ENCODE peak calls at places on chromosome X, in six cellular contexts. J is heart right ventricle; H is left colon; E is fibroblast of the conjunctiva; V is activated naive CD4-positive, alpha-beta T cell; L is ecto neural progenitor cell. Z is an unnamed sample.
A peak's percentile ranks its signal among the peaks of the same experiment; 100 is the strongest.

GRCh38 chrX:115949900-115950822 is 220.4 kb upstream of the AGTR2 start:
- DNase-seq in J (no peak), H (peak; percentile 35), E (no peak), V (no peak), L (peak; percentile 63), Z (no peak)

GRCh38 chrX:50877310-50877709 is 33.2 kb upstream of the BMP15 start:
- DNase-seq in J (peak; percentile 9), H (no peak), E (no peak), V (no peak), L (no peak), Z (no peak)

GRCh38 chrX:144896323-144896722 is 351.0 kb upstream of the SPANXN1 start:
- DNase-seq in J (no peak), H (no peak), E (no peak), V (no peak), L (no peak), Z (no peak)

GRCh38 chrX:148854351-148854750 is 353.9 kb downstream of the AFF2 start:
- DNase-seq in J (no peak), H (no peak), E (no peak), V (no peak), L (no peak), Z (no peak)

GRCh38 chrX:120090208-120090607 is 12.7 kb upstream of the RHOXF2B start:
- DNase-seq in J (no peak), H (no peak), E (no peak), V (no peak), L (no peak), Z (no peak)

GRCh38 chrX:150526692-150527091 is 41.7 kb upstream of the MTM1 start:
- DNase-seq in J (no peak), H (no peak), E (no peak), V (no peak), L (no peak), Z (no peak)

GRCh38 chrX:37745835-37746234 is 34.0 kb upstream of the CYBB start:
- DNase-seq in J (no peak), H (no peak), E (no peak), V (no peak), L (no peak), Z (no peak)

GRCh38 chrX:19354625-19355024 is 10.9 kb downstream of the PDHA1 start:
- DNase-seq in J (no peak), H (no peak), E (no peak), V (no peak), L (no peak), Z (no peak)

GRCh38 chrX:146863566-146863965 is 49.0 kb upstream of the CXorf51A start:
- DNase-seq in J (no peak), H (no peak), E (no peak), V (no peak), L (no peak), Z (no peak)